ENCODE peak calls at places on chromosomes 1 and 21, in five cellular contexts. W is naive thymus-derived CD4-positive, alpha-beta T cell; T is sigmoid colon; O is aorta; U is CD4-positive, alpha-beta memory T cell. B is an unnamed sample. For H3K27me3, the result is how much of the 10 kb centered on the place peaks cover.

GRCh38 chr1:226027861-226028260 is 28.7 kb upstream of the SDE2 start:
- DNase-seq in W (no peak), T (no peak), O (no peak), U (no peak), B (no peak)

GRCh38 chr1:98502937-98503336 is 158.6 kb upstream of the SNX7 start:
- DNase-seq in W (no peak), T (no peak), O (no peak), U (no peak), B (no peak)

GRCh38 chr21:29302340-29302991 is 3.7 kb downstream of the BACH1 start:
- DNase-seq in W (no peak), T (no peak), O (no peak), U (no peak), B (no peak)

GRCh38 chr1:41683681-41684500 is 199.4 kb upstream of the EDN2 start:
- DNase-seq in W (no peak), T (no peak), O (no peak), U (no peak), B (no peak)

GRCh38 chr1:75615664-75616435 is 4.9 kb upstream of the SLC44A5 start:
- DNase-seq in W (no peak), T (peak), O (peak), U (peak), B (no peak)

GRCh38 chr1:185795181-185795580 is 61.0 kb downstream of the HMCN1 start:
- DNase-seq in W (no peak), T (no peak), O (no peak), U (no peak), B (no peak)

GRCh38 chr21:42666023-42666747 is 12.8 kb downstream of the PDE9A start:
- DNase-seq in W (no peak), T (peak), O (no peak), U (no peak), B (no peak)

GRCh38 chr1:53110370-53111072 is 31.9 kb downstream of the SLC1A7 start:
- DNase-seq in W (no peak), T (no peak), O (no peak), U (no peak), B (no peak)

GRCh38 chr1:154198756-154199562 is 7.1 kb upstream of the TPM3 start:
- DNase-seq in W (peak), T (no peak), O (no peak), U (peak), B (no peak)

GRCh38 chr1:17308593-17308992 is 596 bp downstream of the PADI4 start:
- DNase-seq in W (no peak), T (peak), O (no peak), U (no peak), B (no peak)

GRCh38 chr1:217747156-217747769 is 116.1 kb downstream of the SPATA17 start:
- DNase-seq in W (no peak), T (no peak), O (no peak), U (no peak), B (peak)

GRCh38 chr1:78619446-78619802 is 824 bp upstream of the IFI44L start:
- DNase-seq in W (no peak), T (no peak), O (no peak), U (no peak), B (no peak)

GRCh38 chr1:58896211-58897183 is 112.7 kb upstream of the JUN start:
- DNase-seq in W (no peak), T (peak), O (no peak), U (no peak), B (no peak)

GRCh38 chr1:215797859-215798258 is 230.8 kb downstream of the KCTD3 start:
- DNase-seq in W (no peak), T (no peak), O (no peak), U (no peak), B (no peak)

GRCh38 chr1:113396585-113396984 is 6.3 kb downstream of the MAGI3 start:
- DNase-seq in W (no peak), T (no peak), O (no peak), U (no peak), B (no peak)

GRCh38 chr1:106944721-106945120 is 111.8 kb upstream of the PRMT6 start:
- DNase-seq in W (no peak), T (no peak), O (no peak), U (no peak), B (no peak)

GRCh38 chr1:248863011-248863881 is 4.4 kb upstream of the ZNF692 start:
- DNase-seq in W (peak), T (peak), O (peak), U (peak), B (no peak)

GRCh38 chr1:36248250-36248894 is 24.1 kb downstream of the THRAP3 start:
- DNase-seq in W (no peak), T (peak), O (peak), U (no peak), B (peak)

GRCh38 chr1:221714227-221715116 is 27.4 kb downstream of the DUSP10 start:
- DNase-seq in W (no peak), T (no peak), O (no peak), U (no peak), B (no peak)

GRCh38 chr1:6612641-6613360 is 730 bp upstream of the PHF13 start:
- DNase-seq in W (no peak), T (peak), O (peak), U (no peak), B (no peak)

GRCh38 chr1:30511106-30511505 is 212.3 kb downstream of the MATN1 start:
- DNase-seq in W (no peak), T (no peak), O (no peak), U (no peak), B (no peak)

GRCh38 chr1:68143633-68144032 is 88.7 kb downstream of the WLS start:
- DNase-seq in W (no peak), T (no peak), O (no peak), U (no peak), B (no peak)

GRCh38 chr21:32135401-32136363 is 143.2 kb downstream of the MIS18A start:
- DNase-seq in W (no peak), T (no peak), O (peak), U (no peak), B (no peak)

GRCh38 chr1:62280960-62281465 is 38.2 kb downstream of the KANK4 start:
- DNase-seq in W (no peak), T (no peak), O (no peak), U (no peak), B (no peak)

GRCh38 chr1:168786476-168787330 is 57.7 kb upstream of the DPT start:
- DNase-seq in W (no peak), T (no peak), O (no peak), U (no peak), B (no peak)

GRCh38 chr1:212915245-212916091 is 34.9 kb upstream of the VASH2 start:
- DNase-seq in W (no peak), T (peak), O (no peak), U (no peak), B (no peak)

GRCh38 chr1:85001742-85002141 is 4.8 kb upstream of the MCOLN2 start:
- DNase-seq in W (no peak), T (no peak), O (no peak), U (no peak), B (no peak)

GRCh38 chr1:84995484-84996334 is 1.2 kb downstream of the MCOLN2 start:
- DNase-seq in W (no peak), T (no peak), O (no peak), U (no peak), B (no peak)

GRCh38 chr1:84997667-84998600 is 1.0 kb upstream of the MCOLN2 start:
- DNase-seq in W (no peak), T (no peak), O (no peak), U (peak), B (no peak)

GRCh38 chr1:84998642-84999280 is 1.8 kb upstream of the MCOLN2 start:
- DNase-seq in W (peak), T (no peak), O (no peak), U (peak), B (no peak)

GRCh38 chr1:84996846-84997666 is at the start of gene MCOLN2:
- DNase-seq in W (peak), T (no peak), O (no peak), U (peak), B (no peak)
- H3K27me3 ChIP-seq in W (under half), T (under half), O (under half), U (under half), B (under half)

GRCh38 chr1:39084191-39084590 is 58.0 kb downstream of the NDUFS5 start:
- DNase-seq in W (no peak), T (no peak), O (peak), U (no peak), B (no peak)
- H3K27me3 ChIP-seq in W (under half), T (under half), O (under half), U (under half), B (under half)

DNA sequence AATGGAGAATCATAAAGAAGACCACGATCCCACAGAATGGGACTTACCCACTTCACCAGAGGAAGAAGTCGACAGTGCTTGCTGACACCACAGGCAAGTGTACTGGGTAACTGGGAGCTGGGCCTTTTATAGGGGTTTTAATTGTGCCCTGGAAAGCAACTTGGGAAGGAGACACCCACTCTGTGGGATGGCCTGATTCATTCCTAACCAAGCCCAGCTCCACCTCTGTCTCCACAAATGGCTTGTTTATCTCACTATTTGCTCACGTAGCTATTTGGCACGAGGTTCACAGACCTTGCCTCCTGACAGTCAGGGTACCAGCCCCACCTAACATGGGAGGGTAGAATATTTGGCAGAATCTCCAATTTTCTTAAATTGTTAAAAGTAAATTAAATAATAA is at the start of gene TCHH:
- DNase-seq in W (no peak), T (no peak), O (no peak), U (no peak), B (no peak)
- H3K27me3 ChIP-seq in W (under half), T (under half), O (under half), U (under half), B (under half)

DNA sequence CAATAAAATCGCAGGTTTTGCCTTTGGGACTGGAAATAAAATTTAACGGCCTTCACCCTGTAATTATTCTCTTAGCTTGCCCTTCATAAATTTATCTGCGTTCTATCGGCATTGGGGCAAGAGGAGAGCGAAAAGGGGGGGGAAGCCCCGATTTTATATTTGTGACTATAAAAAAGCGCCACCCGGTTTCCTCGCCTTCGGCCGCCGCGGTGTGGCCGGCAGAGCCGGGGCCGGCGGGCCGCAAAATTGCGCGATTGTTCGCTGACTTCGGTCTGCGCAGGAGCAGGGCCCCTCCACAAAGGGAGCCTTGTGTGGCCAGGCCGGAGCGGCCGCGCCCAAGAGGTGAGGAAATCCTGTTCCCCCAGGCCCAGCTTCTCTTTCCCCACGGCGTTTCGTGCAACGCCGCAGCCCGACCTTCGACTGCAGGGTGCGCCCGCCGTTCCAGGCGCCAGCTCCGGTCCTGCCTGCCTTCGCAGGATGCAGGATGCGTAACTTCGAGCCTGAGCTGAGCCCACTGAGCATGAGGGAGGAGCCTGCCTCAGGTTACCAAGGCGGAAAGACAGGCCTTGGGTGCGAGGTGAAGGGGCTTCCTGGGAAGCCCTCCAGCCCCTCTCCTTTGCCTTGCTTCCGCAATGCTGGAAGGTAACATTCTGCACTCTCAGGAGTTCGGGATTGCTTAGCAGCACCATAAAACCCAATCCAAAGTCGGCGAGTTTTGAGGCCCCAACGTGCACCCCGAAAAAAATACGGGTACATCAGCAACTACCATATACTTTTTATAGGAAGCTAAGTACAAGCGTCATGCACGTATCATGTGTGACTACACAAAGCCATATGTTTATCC is 4.9 kb upstream of the TBX15 start:
- DNase-seq in W (no peak), T (no peak), O (no peak), U (no peak), B (no peak)
- H3K27me3 ChIP-seq in W (under half), T (half or more), O (under half), U (under half), B (under half)

GRCh38 chr1:181482521-181483083 is 715 bp upstream of the CACNA1E start:
- DNase-seq in W (no peak), T (no peak), O (peak), U (no peak), B (no peak)
- H3K27me3 ChIP-seq in W (under half), T (under half), O (under half), U (under half), B (under half)

DNA sequence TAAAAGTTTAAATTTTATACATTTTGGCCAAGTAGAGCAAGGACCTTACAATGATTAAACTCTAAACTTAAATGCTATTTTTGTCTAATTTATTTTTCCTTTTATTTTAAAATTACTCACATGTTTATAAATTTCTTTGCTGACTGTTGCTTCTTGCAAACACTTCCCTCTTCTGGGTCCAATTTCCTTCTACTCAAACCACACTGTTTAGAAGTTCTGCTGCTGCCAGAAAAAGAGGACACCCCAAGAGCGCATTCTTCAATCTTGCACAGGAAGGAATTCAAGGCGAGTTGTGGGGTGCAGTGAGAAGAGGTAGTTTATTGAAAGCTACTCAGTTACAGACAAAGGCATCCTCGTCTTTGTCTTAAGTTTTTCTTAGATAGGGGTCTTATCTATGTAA is 88.5 kb upstream of the NEK7 start:
- DNase-seq in W (no peak), T (no peak), O (no peak), U (no peak), B (no peak)
- H3K27me3 ChIP-seq in W (under half), T (under half), O (under half), U (under half), B (under half)

GRCh38 chr1:156887324-156887723 is 6.2 kb upstream of the PEAR1 start:
- DNase-seq in W (no peak), T (no peak), O (no peak), U (no peak), B (no peak)
- H3K27me3 ChIP-seq in W (under half), T (under half), O (under half), U (under half), B (under half)

DNA sequence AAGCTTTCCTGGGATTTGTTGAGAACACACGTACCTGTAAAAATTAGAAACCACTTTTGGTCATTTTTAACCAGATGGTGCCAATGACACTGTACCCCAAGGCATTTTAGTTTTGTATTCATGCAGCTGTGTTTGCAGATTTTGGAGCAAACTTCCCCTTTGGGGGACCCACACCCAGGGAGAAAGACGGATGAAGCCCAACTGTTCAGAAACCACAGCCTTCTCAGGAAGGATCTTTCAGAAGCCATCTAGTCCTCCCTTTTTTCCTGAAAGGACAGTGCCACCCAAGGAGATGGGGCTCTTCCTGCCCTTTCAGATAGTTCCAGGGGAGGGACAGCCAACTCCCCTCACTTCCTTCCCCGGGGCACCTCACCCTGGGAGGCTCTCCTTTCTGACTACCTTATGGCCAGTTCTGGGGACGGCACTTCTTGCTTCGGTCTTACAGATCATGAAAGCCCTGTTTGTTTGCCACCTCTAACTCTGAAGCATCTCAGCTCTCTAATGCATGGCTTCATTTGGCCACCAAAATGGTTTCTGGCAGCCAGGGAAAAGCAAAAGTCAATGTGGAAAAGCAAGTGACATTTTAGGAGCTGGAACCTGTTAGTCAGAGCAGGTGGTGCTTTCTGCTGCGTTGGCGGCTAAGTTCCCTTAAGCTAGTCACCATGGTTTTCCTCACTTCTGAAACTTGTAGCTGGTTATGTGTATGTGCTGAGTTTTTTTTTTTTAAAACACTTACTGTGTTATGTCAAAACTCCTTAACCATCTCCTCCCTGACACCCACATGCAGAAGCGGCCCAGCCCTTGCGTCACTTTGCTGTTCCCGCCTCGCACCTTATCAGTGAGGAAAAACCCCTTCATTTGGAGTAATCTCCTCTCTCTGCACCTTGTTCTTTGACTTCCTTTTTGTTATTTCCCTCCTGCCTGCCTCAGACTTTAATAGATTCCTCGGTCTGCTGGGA is 10.1 kb downstream of the TMCC2 start:
- DNase-seq in W (no peak), T (no peak), O (no peak), U (no peak), B (no peak)
- H3K27me3 ChIP-seq in W (under half), T (under half), O (under half), U (under half), B (under half)